ENCODE peak calls at places on chromosomes 7 and 10, in seven cellular contexts. One of them, this sample, is unnamed.

GRCh38 chr7:99489235-99489634 is 10.8 kb downstream of the ZNF394 start:
- DNase-seq in cardiac muscle cell: no peak
- DNase-seq in cardiac fibroblast: no peak
- DNase-seq in heart right ventricle: no peak
- DNase-seq in ovary: no peak
- DNase-seq in mammary epithelial cell: no peak
- DNase-seq in GM06990: no peak
- DNase-seq in this sample: no peak

GRCh38 chr10:74018241-74018640 is 20.3 kb downstream of the VCL start:
- DNase-seq in cardiac muscle cell: no peak
- DNase-seq in cardiac fibroblast: no peak
- DNase-seq in heart right ventricle: no peak
- DNase-seq in ovary: no peak
- DNase-seq in mammary epithelial cell: no peak
- DNase-seq in GM06990: no peak
- DNase-seq in this sample: no peak

GRCh38 chr10:11449761-11450160 is 161.7 kb downstream of the USP6NL start:
- DNase-seq in cardiac muscle cell: no peak
- DNase-seq in cardiac fibroblast: no peak
- DNase-seq in heart right ventricle: no peak
- DNase-seq in ovary: no peak
- DNase-seq in mammary epithelial cell: no peak
- DNase-seq in GM06990: no peak
- DNase-seq in this sample: no peak

GRCh38 chr7:84100866-84101265 is 93.7 kb downstream of the SEMA3A start:
- DNase-seq in cardiac muscle cell: peak; percentile 44
- DNase-seq in cardiac fibroblast: peak; percentile 41
- DNase-seq in heart right ventricle: no peak
- DNase-seq in ovary: no peak
- DNase-seq in mammary epithelial cell: peak; percentile 46
- DNase-seq in GM06990: no peak
- DNase-seq in this sample: peak; percentile 22

GRCh38 chr7:47190462-47190861 is 391.4 kb downstream of the TNS3 start:
- DNase-seq in cardiac muscle cell: no peak
- DNase-seq in cardiac fibroblast: no peak
- DNase-seq in heart right ventricle: no peak
- DNase-seq in ovary: no peak
- DNase-seq in mammary epithelial cell: no peak
- DNase-seq in GM06990: no peak
- DNase-seq in this sample: no peak

GRCh38 chr10:42753507-42754154 is 29.0 kb upstream of the BMS1 start:
- DNase-seq in cardiac muscle cell: no peak
- DNase-seq in cardiac fibroblast: no peak
- DNase-seq in heart right ventricle: no peak
- DNase-seq in ovary: no peak
- DNase-seq in mammary epithelial cell: peak; percentile 14
- DNase-seq in GM06990: no peak
- DNase-seq in this sample: no peak

GRCh38 chr7:19113855-19114590 is 3.4 kb downstream of the TWIST1 start:
- DNase-seq in cardiac muscle cell: peak; percentile 28
- DNase-seq in cardiac fibroblast: no peak
- DNase-seq in heart right ventricle: no peak
- DNase-seq in ovary: no peak
- DNase-seq in mammary epithelial cell: no peak
- DNase-seq in GM06990: no peak
- DNase-seq in this sample: peak; percentile 53

GRCh38 chr10:96304241-96304640 is at the start of gene DNTT:
- DNase-seq in cardiac muscle cell: no peak
- DNase-seq in cardiac fibroblast: no peak
- DNase-seq in heart right ventricle: no peak
- DNase-seq in ovary: no peak
- DNase-seq in mammary epithelial cell: no peak
- DNase-seq in GM06990: no peak
- DNase-seq in this sample: no peak

GRCh38 chr7:14380881-14381280 is 391.4 kb upstream of the ETV1 start:
- DNase-seq in cardiac muscle cell: no peak
- DNase-seq in cardiac fibroblast: no peak
- DNase-seq in heart right ventricle: no peak
- DNase-seq in ovary: no peak
- DNase-seq in mammary epithelial cell: no peak
- DNase-seq in GM06990: no peak
- DNase-seq in this sample: no peak

GRCh38 chr7:38975944-38976392 is 1.7 kb upstream of the POU6F2 start:
- DNase-seq in cardiac muscle cell: no peak
- DNase-seq in cardiac fibroblast: no peak
- DNase-seq in heart right ventricle: no peak
- DNase-seq in ovary: peak; percentile 19
- DNase-seq in mammary epithelial cell: no peak
- DNase-seq in GM06990: no peak
- DNase-seq in this sample: no peak

DNA sequence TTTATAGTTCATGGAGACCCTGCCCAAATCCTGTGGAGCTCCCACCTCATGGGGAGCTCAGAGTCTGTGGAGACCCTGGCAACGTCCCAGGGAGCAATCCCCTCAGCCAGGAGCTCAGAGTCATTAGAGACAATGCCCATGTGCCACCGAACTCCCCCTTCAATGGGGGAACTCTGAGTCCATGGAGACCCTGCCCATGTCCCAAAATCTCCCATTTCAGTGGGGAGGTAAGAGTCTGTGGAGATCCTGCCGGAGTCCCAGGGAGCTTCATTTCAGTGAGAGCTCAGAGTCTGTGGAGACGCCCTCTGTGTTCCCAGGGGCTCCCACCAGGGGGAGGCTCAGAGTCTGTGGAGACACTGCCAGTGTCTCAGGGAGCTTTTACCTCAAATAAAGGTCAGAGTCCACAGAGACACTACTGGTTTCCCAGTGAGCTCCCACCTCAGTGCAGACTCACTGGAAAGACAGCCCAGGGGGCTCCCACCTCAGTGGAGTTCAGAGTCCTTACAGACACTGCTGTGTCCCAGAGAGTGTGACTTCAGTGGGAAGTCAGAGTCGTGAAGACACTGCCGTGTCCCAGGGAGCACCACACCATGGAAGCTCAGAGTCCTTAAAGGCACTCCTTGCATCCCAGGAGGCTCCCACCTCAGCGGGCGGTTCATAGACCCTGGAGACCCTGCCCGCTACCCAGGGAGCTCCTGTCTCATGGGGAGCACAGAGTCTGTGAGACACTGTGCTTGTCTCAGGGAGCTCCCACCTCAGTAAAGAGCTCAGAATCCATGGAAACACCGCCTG is 5.0 kb downstream of the MYO1G start:
- DNase-seq in cardiac muscle cell: peak; percentile 53
- DNase-seq in cardiac fibroblast: peak; percentile 56
- DNase-seq in heart right ventricle: no peak
- DNase-seq in ovary: no peak
- DNase-seq in mammary epithelial cell: no peak
- DNase-seq in GM06990: no peak
- DNase-seq in this sample: no peak
- TF ChIP-seq CTCF in cardiac muscle cell: peak; percentile 76
- TF ChIP-seq CTCF in cardiac fibroblast: peak; percentile 71
- TF ChIP-seq CTCF in heart right ventricle: peak; percentile 62
- TF ChIP-seq CTCF in ovary: no peak
- TF ChIP-seq CTCF in mammary epithelial cell: peak; percentile 65
- TF ChIP-seq CTCF in GM06990: peak; percentile 51
- TF ChIP-seq CTCF in this sample: peak; percentile 75

GRCh38 chr7:43754596-43754995 is 3.9 kb upstream of the BLVRA start:
- DNase-seq in cardiac muscle cell: no peak
- DNase-seq in cardiac fibroblast: no peak
- DNase-seq in heart right ventricle: no peak
- DNase-seq in ovary: no peak
- DNase-seq in mammary epithelial cell: no peak
- DNase-seq in GM06990: no peak
- DNase-seq in this sample: no peak

GRCh38 chr7:43753401-43753800 is 5.1 kb upstream of the BLVRA start:
- DNase-seq in cardiac muscle cell: no peak
- DNase-seq in cardiac fibroblast: no peak
- DNase-seq in heart right ventricle: no peak
- DNase-seq in ovary: no peak
- DNase-seq in mammary epithelial cell: no peak
- DNase-seq in GM06990: no peak
- DNase-seq in this sample: no peak

GRCh38 chr7:43756368-43757072 is 2.0 kb upstream of the BLVRA start:
- DNase-seq in cardiac muscle cell: peak; percentile 71
- DNase-seq in cardiac fibroblast: peak; percentile 57
- DNase-seq in heart right ventricle: no peak
- DNase-seq in ovary: no peak
- DNase-seq in mammary epithelial cell: peak; percentile 59
- DNase-seq in GM06990: no peak
- DNase-seq in this sample: peak; percentile 70

GRCh38 chr7:43752411-43752810 is 6.1 kb upstream of the BLVRA start:
- DNase-seq in cardiac muscle cell: no peak
- DNase-seq in cardiac fibroblast: no peak
- DNase-seq in heart right ventricle: no peak
- DNase-seq in ovary: no peak
- DNase-seq in mammary epithelial cell: no peak
- DNase-seq in GM06990: no peak
- DNase-seq in this sample: no peak

DNA sequence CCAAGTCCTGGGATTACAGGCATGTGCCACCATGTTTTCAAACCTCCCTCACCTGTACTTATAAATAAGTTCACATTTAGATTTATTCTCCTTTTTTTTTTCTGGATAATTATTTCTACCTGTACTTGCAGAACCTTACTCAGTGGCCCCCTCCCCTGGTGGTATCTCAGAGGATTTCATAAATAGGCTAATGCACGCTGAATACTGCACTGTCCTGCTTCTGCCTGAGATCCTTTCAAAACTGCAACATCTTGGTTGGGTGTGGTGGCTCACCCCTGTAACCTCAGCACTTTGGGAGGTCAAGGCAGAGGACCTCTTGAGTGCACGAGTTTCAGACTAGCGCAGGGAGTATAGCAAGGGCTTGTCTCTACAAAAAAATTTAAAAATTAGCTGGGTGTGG is 4.6 kb upstream of the BLVRA start:
- DNase-seq in cardiac muscle cell: no peak
- DNase-seq in cardiac fibroblast: no peak
- DNase-seq in heart right ventricle: no peak
- DNase-seq in ovary: no peak
- DNase-seq in mammary epithelial cell: no peak
- DNase-seq in GM06990: no peak
- DNase-seq in this sample: no peak
- TF ChIP-seq CTCF in cardiac muscle cell: no peak
- TF ChIP-seq CTCF in cardiac fibroblast: no peak
- TF ChIP-seq CTCF in heart right ventricle: no peak
- TF ChIP-seq CTCF in ovary: no peak
- TF ChIP-seq CTCF in mammary epithelial cell: no peak
- TF ChIP-seq CTCF in GM06990: no peak
- TF ChIP-seq CTCF in this sample: peak; percentile 32

DNA sequence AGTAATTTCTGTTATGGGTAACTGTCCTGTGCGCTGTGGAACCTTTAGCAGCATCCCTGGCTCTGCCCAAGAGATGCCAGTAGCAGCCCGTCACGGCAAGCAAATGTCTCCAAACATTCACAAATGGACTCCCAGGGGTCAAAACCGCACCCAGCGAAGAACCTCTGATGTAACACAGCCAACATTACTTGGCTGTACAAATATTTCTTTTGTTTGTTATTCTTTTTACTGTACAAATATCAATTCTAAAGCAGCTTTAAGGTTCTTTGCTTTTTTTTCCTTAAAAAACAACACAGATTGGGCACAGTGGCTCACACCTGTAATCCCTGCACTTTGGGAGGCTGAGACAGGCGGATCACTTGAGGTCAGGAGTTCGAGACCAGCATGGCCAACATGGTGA is 182.5 kb downstream of the KMT2E start:
- DNase-seq in cardiac muscle cell: no peak
- DNase-seq in cardiac fibroblast: no peak
- DNase-seq in heart right ventricle: no peak
- DNase-seq in ovary: no peak
- DNase-seq in mammary epithelial cell: no peak
- DNase-seq in GM06990: no peak
- DNase-seq in this sample: no peak
- TF ChIP-seq CTCF in cardiac muscle cell: no peak
- TF ChIP-seq CTCF in cardiac fibroblast: no peak
- TF ChIP-seq CTCF in heart right ventricle: no peak
- TF ChIP-seq CTCF in ovary: no peak
- TF ChIP-seq CTCF in mammary epithelial cell: no peak
- TF ChIP-seq CTCF in GM06990: no peak
- TF ChIP-seq CTCF in this sample: no peak

GRCh38 chr7:102974366-102975236 is 61.8 kb downstream of the LRRC17 start:
- DNase-seq in cardiac muscle cell: no peak
- DNase-seq in cardiac fibroblast: no peak
- DNase-seq in heart right ventricle: no peak
- DNase-seq in ovary: no peak
- DNase-seq in mammary epithelial cell: no peak
- DNase-seq in GM06990: no peak
- DNase-seq in this sample: no peak
- TF ChIP-seq CTCF in cardiac muscle cell: peak; percentile 14
- TF ChIP-seq CTCF in cardiac fibroblast: peak; percentile 8
- TF ChIP-seq CTCF in heart right ventricle: no peak
- TF ChIP-seq CTCF in ovary: no peak
- TF ChIP-seq CTCF in mammary epithelial cell: no peak
- TF ChIP-seq CTCF in GM06990: peak; percentile 26
- TF ChIP-seq CTCF in this sample: peak; percentile 44

GRCh38 chr10:18651324-18652007 is at the start of gene NSUN6:
- DNase-seq in cardiac muscle cell: peak; percentile 90
- DNase-seq in cardiac fibroblast: peak; percentile 91
- DNase-seq in heart right ventricle: peak; percentile 92
- DNase-seq in ovary: peak; percentile 92
- DNase-seq in mammary epithelial cell: peak; percentile 83
- DNase-seq in GM06990: peak; percentile 91
- DNase-seq in this sample: peak; percentile 82
- TF ChIP-seq CTCF in cardiac muscle cell: no peak
- TF ChIP-seq CTCF in cardiac fibroblast: no peak
- TF ChIP-seq CTCF in heart right ventricle: no peak
- TF ChIP-seq CTCF in ovary: no peak
- TF ChIP-seq CTCF in mammary epithelial cell: peak; percentile 7
- TF ChIP-seq CTCF in GM06990: no peak
- TF ChIP-seq CTCF in this sample: peak; percentile 29

DNA sequence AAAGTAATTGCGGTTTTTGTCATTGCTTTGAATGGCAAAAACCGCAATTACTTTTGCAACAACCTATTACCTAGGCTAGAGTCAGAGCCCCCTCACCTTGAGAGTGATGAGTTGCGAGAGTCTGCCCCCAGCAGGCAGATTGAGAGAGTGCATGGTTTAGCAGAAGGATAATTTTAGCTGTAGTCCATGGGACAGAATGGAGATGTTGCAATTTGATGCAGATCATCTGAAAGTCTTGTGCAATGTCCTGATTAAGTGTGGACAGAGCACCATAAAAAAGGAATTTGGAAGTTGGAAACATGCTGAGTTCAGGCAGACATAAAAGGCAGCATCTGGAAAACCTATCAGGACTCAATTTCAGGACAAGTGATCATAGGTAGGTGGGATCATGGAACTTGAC is 48.7 kb downstream of the GPR141 start:
- DNase-seq in cardiac muscle cell: peak; percentile 53
- DNase-seq in cardiac fibroblast: peak; percentile 3
- DNase-seq in heart right ventricle: peak; percentile 32
- DNase-seq in ovary: no peak
- DNase-seq in mammary epithelial cell: peak; percentile 12
- DNase-seq in GM06990: peak; percentile 26
- DNase-seq in this sample: no peak
- TF ChIP-seq CTCF in cardiac muscle cell: peak; percentile 36
- TF ChIP-seq CTCF in cardiac fibroblast: no peak
- TF ChIP-seq CTCF in heart right ventricle: peak; percentile 49
- TF ChIP-seq CTCF in ovary: no peak
- TF ChIP-seq CTCF in mammary epithelial cell: peak; percentile 42
- TF ChIP-seq CTCF in GM06990: peak; percentile 84
- TF ChIP-seq CTCF in this sample: no peak

DNA sequence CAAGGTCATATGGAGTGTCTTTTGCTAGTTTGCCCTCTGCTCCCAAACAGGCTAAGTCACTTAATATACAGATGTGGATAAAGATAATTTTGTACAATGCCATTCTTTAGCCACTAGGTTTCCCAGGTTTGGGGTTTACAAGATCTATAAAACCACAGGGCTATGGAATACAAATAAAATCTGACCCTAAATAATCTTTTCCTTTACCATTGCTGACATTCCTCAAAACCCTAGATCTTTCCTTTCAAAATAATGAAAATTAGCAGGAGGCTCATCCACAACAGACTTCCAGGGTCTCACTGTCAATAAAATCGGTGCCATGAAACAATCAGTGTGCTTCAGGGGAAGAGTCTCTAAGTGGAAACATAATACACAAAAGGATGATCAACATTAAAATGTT is 148.4 kb downstream of the CPEB3 start:
- DNase-seq in cardiac muscle cell: no peak
- DNase-seq in cardiac fibroblast: no peak
- DNase-seq in heart right ventricle: no peak
- DNase-seq in ovary: no peak
- DNase-seq in mammary epithelial cell: no peak
- DNase-seq in GM06990: no peak
- DNase-seq in this sample: no peak
- TF ChIP-seq CTCF in cardiac muscle cell: no peak
- TF ChIP-seq CTCF in cardiac fibroblast: peak; percentile 6
- TF ChIP-seq CTCF in heart right ventricle: no peak
- TF ChIP-seq CTCF in ovary: no peak
- TF ChIP-seq CTCF in mammary epithelial cell: peak; percentile 3
- TF ChIP-seq CTCF in GM06990: no peak
- TF ChIP-seq CTCF in this sample: peak; percentile 38

This sample was measured in HFFc6.